ENCODE peak calls at places on chromosomes 5 and 9, in seven cellular contexts. M is AG04450; Q is CD8-positive, alpha-beta T cell; Z is IMR-90; R is tibial nerve; B is fibroblast of mammary gland; I is transverse colon. K is an unnamed sample.

GRCh38 chr5:123157797-123158528 is 68.9 kb downstream of the PRDM6 start:
- DNase-seq in R (no peak), B (peak), Q (no peak), Z (peak), I (no peak), M (peak), K (no peak)

GRCh38 chr9:92669527-92669889 is 423 bp downstream of the IPPK start:
- DNase-seq in Z (no peak), R (no peak), B (no peak), Q (no peak), I (peak), M (no peak), K (no peak)

GRCh38 chr5:96226941-96227552 is 206.0 kb downstream of the PCSK1 start:
- DNase-seq in B (peak), Q (no peak), M (peak), Z (peak), I (no peak), R (peak), K (peak)

GRCh38 chr5:83718195-83718825 is 2.3 kb downstream of the HAPLN1 start:
- DNase-seq in Z (peak), Q (no peak), B (peak), M (peak), I (peak), R (peak), K (peak)

GRCh38 chr5:1107167-1108007 is 4.5 kb downstream of the SLC12A7 start:
- DNase-seq in R (no peak), Q (no peak), Z (no peak), I (no peak), M (no peak), B (no peak), K (no peak)

GRCh38 chr9:136090060-136090735 is 4.9 kb downstream of the NACC2 start:
- DNase-seq in Z (no peak), R (no peak), I (no peak), Q (no peak), B (no peak), M (no peak), K (no peak)

GRCh38 chr5:83955916-83956315 is 235.3 kb upstream of the HAPLN1 start:
- DNase-seq in B (peak), M (peak), R (no peak), Q (no peak), I (no peak), Z (peak), K (no peak)

GRCh38 chr9:136773386-136774044 is 9.2 kb upstream of the LCN15 start:
- DNase-seq in Z (no peak), R (no peak), I (no peak), B (no peak), Q (no peak), M (no peak), K (no peak)

GRCh38 chr9:132857031-132857430 is 21.1 kb downstream of the AK8 start:
- DNase-seq in Q (no peak), Z (peak), M (peak), I (peak), B (peak), R (peak), K (peak)
- H3K4me3 ChIP-seq in Q (no peak), Z (no peak), M (no peak), I (no peak), B (no peak), R (no peak), K (no peak)

GRCh38 chr5:158821321-158821720 is 278.4 kb downstream of the EBF1 start:
- DNase-seq in I (no peak), R (no peak), Z (no peak), M (no peak), B (no peak), Q (no peak), K (no peak)

GRCh38 chr5:158819840-158820620 is 279.7 kb downstream of the EBF1 start:
- DNase-seq in Z (peak), I (no peak), M (no peak), Q (no peak), B (peak), R (no peak), K (no peak)

GRCh38 chr5:158820891-158821290 is 278.8 kb downstream of the EBF1 start:
- DNase-seq in Z (no peak), R (no peak), M (no peak), I (no peak), B (no peak), Q (no peak), K (no peak)

GRCh38 chr5:158824167-158824882 is 275.4 kb downstream of the EBF1 start:
- DNase-seq in R (no peak), Z (no peak), Q (no peak), I (no peak), B (no peak), M (no peak), K (no peak)

GRCh38 chr5:158822099-158822498 is 277.6 kb downstream of the EBF1 start:
- DNase-seq in M (no peak), R (no peak), Z (no peak), Q (no peak), I (no peak), B (no peak), K (no peak)
- TF ChIP-seq CTCF in M (no peak), R (no peak), Z (no peak), Q (no peak), I (no peak), B (no peak), K (no peak)

DNA sequence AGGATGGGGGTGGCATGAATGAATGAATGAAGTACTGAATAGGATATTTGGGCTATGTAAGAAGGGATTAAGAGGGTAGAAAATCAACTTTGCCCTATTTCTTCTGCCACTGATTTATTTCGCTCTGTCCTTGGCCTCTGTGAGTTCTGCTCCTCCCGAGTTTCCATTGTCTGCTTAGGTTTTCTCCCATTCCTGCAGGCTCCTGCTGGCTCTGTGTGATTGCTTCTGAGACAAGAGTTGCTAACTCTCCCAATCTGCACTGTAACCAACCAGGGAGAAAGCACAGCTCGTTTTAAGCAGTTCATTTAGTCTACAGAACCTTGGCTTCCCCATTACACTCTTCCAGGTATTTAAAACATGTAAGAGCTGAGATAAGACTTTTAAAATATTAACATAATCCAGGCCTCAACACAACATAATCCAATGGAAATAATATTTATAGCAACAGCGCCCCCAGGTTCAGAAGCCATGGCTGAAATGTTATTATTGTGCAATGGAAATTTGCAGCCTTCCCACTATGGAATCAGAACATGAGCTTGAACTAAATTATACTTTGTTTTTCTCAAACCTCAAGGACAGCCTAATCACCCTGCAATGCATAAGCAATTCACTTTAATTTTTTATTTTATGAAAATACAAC is 203.5 kb downstream of the ERCC6L2 start:
- DNase-seq in Q (no peak), M (no peak), I (no peak), R (no peak), Z (peak), B (no peak), K (peak)
- H3K4me3 ChIP-seq in Q (no peak), M (no peak), I (no peak), R (no peak), Z (no peak), B (no peak), K (no peak)

GRCh38 chr5:179187229-179187678 is 127.1 kb downstream of the ZNF354C start:
- DNase-seq in B (no peak), R (no peak), I (no peak), Q (no peak), Z (no peak), M (no peak), K (no peak)
- TF ChIP-seq CTCF in B (peak), R (no peak), I (no peak), Q (no peak), Z (no peak), M (peak), K (no peak)

GRCh38 chr5:94009161-94009560 is 267.8 kb upstream of the POU5F2 start:
- DNase-seq in Z (no peak), I (no peak), B (no peak), Q (no peak), M (no peak), R (no peak), K (no peak)
- H3K4me3 ChIP-seq in Z (no peak), I (no peak), B (no peak), Q (no peak), M (no peak), R (no peak), K (no peak)

GRCh38 chr5:59544573-59544972 is 349.0 kb downstream of the PDE4D start:
- DNase-seq in M (no peak), R (no peak), I (no peak), Z (no peak), B (no peak), Q (no peak), K (no peak)

GRCh38 chr5:59543826-59544442 is 349.6 kb downstream of the PDE4D start:
- DNase-seq in Z (no peak), M (no peak), Q (no peak), R (no peak), I (peak), B (no peak), K (no peak)

GRCh38 chr5:59553992-59554391 is 339.5 kb downstream of the PDE4D start:
- DNase-seq in Q (no peak), Z (no peak), B (no peak), R (no peak), M (no peak), I (no peak), K (no peak)

GRCh38 chr5:59547731-59548130 is 345.8 kb downstream of the PDE4D start:
- DNase-seq in I (no peak), M (no peak), R (no peak), Q (no peak), B (no peak), Z (no peak), K (no peak)

GRCh38 chr5:59548807-59549357 is 344.6 kb downstream of the PDE4D start:
- DNase-seq in Q (no peak), Z (no peak), I (no peak), B (no peak), M (no peak), R (no peak), K (no peak)
- TF ChIP-seq CTCF in Q (no peak), Z (no peak), I (no peak), B (no peak), M (no peak), R (no peak), K (no peak)

DNA sequence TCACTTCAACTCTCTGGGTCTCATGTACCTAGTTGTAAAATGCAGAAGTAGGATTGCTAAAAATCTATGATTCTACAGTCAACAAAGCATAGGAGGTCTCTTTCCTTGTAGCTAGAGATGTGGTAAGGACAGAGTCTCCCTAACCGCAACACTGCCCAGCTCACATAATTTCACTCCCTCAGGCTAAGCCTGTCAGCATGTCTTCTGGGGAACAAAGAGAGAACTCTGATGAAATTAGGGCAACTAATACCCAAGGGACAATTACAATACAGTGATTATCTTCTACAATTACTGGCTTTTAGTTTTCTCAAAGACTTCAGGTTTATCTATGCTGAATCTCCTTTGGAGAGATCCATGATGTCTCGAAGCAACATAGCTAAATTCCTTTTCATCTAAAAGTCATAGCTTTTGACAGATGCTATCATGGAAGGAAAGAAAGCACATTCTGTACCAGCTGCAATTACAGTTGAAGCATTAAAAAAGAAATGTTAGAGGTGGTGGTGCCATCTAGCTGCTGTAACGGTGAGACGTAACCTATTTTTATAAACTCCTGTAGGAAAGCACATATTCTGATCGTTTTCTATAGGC is 141.1 kb upstream of the TARS1 start:
- DNase-seq in Q (no peak), B (peak), R (no peak), Z (peak), I (peak), M (peak), K (peak)
- H3K4me3 ChIP-seq in Q (no peak), B (no peak), R (no peak), Z (no peak), I (no peak), M (no peak), K (no peak)

GRCh38 chr9:119961774-119962408 is 592.7 kb upstream of the BRINP1 start:
- DNase-seq in Z (peak), R (no peak), M (no peak), B (peak), Q (no peak), I (peak), K (peak)
- TF ChIP-seq CTCF in Z (peak), R (peak), M (peak), B (peak), Q (no peak), I (peak), K (peak)

GRCh38 chr5:113274836-113275414 is 159.9 kb downstream of the TSSK1B start:
- DNase-seq in R (no peak), I (no peak), M (no peak), Q (no peak), B (no peak), Z (no peak), K (no peak)
- H3K4me3 ChIP-seq in R (no peak), I (no peak), M (no peak), Q (no peak), B (no peak), Z (no peak), K (no peak)